ENCODE peak calls at places on chromosomes 12 and 14, in six cellular contexts. One of them, this sample, is unnamed.

GRCh38 chr12:27622436-27623185 is 73.6 kb upstream of the REP15 start:
- DNase-seq in endodermal cell: no peak
- DNase-seq in neural crest cell: no peak
- DNase-seq in B cell: no peak
- DNase-seq in lower lobe of right lung: no peak
- DNase-seq in natural killer cell: no peak
- DNase-seq in this sample: no peak

GRCh38 chr12:112153181-112153899 is 28.0 kb downstream of the TRAFD1 start:
- DNase-seq in endodermal cell: peak
- DNase-seq in neural crest cell: no peak
- DNase-seq in B cell: no peak
- DNase-seq in lower lobe of right lung: no peak
- DNase-seq in natural killer cell: no peak
- DNase-seq in this sample: no peak

GRCh38 chr12:131092911-131093901 is 139.5 kb downstream of the ADGRD1 start:
- DNase-seq in endodermal cell: peak
- DNase-seq in neural crest cell: no peak
- DNase-seq in B cell: no peak
- DNase-seq in lower lobe of right lung: peak
- DNase-seq in natural killer cell: no peak
- DNase-seq in this sample: peak

GRCh38 chr12:11876301-11876700 is 194.4 kb upstream of the BCL2L14 start:
- DNase-seq in endodermal cell: no peak
- DNase-seq in neural crest cell: no peak
- DNase-seq in B cell: no peak
- DNase-seq in lower lobe of right lung: no peak
- DNase-seq in natural killer cell: no peak
- DNase-seq in this sample: no peak

GRCh38 chr12:69966839-69967238 is 141.8 kb downstream of the MYRFL start:
- DNase-seq in endodermal cell: no peak
- DNase-seq in neural crest cell: no peak
- DNase-seq in B cell: no peak
- DNase-seq in lower lobe of right lung: no peak
- DNase-seq in natural killer cell: no peak
- DNase-seq in this sample: no peak

GRCh38 chr14:77989441-77989891 is 180.7 kb upstream of the NRXN3 start:
- DNase-seq in endodermal cell: peak
- DNase-seq in neural crest cell: peak
- DNase-seq in B cell: no peak
- DNase-seq in lower lobe of right lung: no peak
- DNase-seq in natural killer cell: no peak
- DNase-seq in this sample: no peak

GRCh38 chr12:104746689-104747088 is 211.4 kb downstream of the SLC41A2 start:
- DNase-seq in endodermal cell: no peak
- DNase-seq in neural crest cell: no peak
- DNase-seq in B cell: no peak
- DNase-seq in lower lobe of right lung: no peak
- DNase-seq in natural killer cell: no peak
- DNase-seq in this sample: no peak

GRCh38 chr14:34843011-34843554 is 32.1 kb downstream of the BAZ1A start:
- DNase-seq in endodermal cell: peak
- DNase-seq in neural crest cell: no peak
- DNase-seq in B cell: no peak
- DNase-seq in lower lobe of right lung: no peak
- DNase-seq in natural killer cell: no peak
- DNase-seq in this sample: no peak

GRCh38 chr12:63816031-63816430 is 28.5 kb upstream of the SRGAP1 start:
- DNase-seq in endodermal cell: no peak
- DNase-seq in neural crest cell: no peak
- DNase-seq in B cell: no peak
- DNase-seq in lower lobe of right lung: no peak
- DNase-seq in natural killer cell: no peak
- DNase-seq in this sample: no peak

GRCh38 chr12:106317406-106318082 is 15.0 kb downstream of the TCP11L2 start:
- DNase-seq in endodermal cell: no peak
- DNase-seq in neural crest cell: no peak
- DNase-seq in B cell: no peak
- DNase-seq in lower lobe of right lung: no peak
- DNase-seq in natural killer cell: no peak
- DNase-seq in this sample: no peak

GRCh38 chr14:20144820-20145219 is 6.2 kb downstream of the OR4N5 start:
- DNase-seq in endodermal cell: no peak
- DNase-seq in neural crest cell: no peak
- DNase-seq in B cell: no peak
- DNase-seq in lower lobe of right lung: no peak
- DNase-seq in natural killer cell: no peak
- DNase-seq in this sample: no peak

GRCh38 chr14:99344051-99344450 is 72.1 kb upstream of the BCL11B start:
- DNase-seq in endodermal cell: no peak
- DNase-seq in neural crest cell: no peak
- DNase-seq in B cell: no peak
- DNase-seq in lower lobe of right lung: no peak
- DNase-seq in natural killer cell: no peak
- DNase-seq in this sample: no peak

GRCh38 chr12:64400041-64400440 is 4.2 kb upstream of the XPOT start:
- DNase-seq in endodermal cell: no peak
- DNase-seq in neural crest cell: no peak
- DNase-seq in B cell: no peak
- DNase-seq in lower lobe of right lung: no peak
- DNase-seq in natural killer cell: no peak
- DNase-seq in this sample: no peak

GRCh38 chr14:103597623-103598372 is 31.2 kb upstream of the KLC1 start:
- DNase-seq in endodermal cell: no peak
- DNase-seq in neural crest cell: no peak
- DNase-seq in B cell: no peak
- DNase-seq in lower lobe of right lung: no peak
- DNase-seq in natural killer cell: no peak
- DNase-seq in this sample: no peak

GRCh38 chr14:89327771-89328212 is 89.2 kb downstream of the FOXN3 start:
- DNase-seq in endodermal cell: no peak
- DNase-seq in neural crest cell: no peak
- DNase-seq in B cell: no peak
- DNase-seq in lower lobe of right lung: no peak
- DNase-seq in natural killer cell: no peak
- DNase-seq in this sample: no peak

GRCh38 chr12:12975322-12976077 is 23.5 kb upstream of the GPRC5D start:
- DNase-seq in endodermal cell: peak
- DNase-seq in neural crest cell: no peak
- DNase-seq in B cell: no peak
- DNase-seq in lower lobe of right lung: no peak
- DNase-seq in natural killer cell: no peak
- DNase-seq in this sample: no peak

GRCh38 chr12:53103860-53104305 is 597 bp downstream of the SOAT2 start:
- DNase-seq in endodermal cell: peak
- DNase-seq in neural crest cell: no peak
- DNase-seq in B cell: no peak
- DNase-seq in lower lobe of right lung: no peak
- DNase-seq in natural killer cell: no peak
- DNase-seq in this sample: peak

GRCh38 chr12:100461330-100461973 is 12.2 kb upstream of the NR1H4 start:
- DNase-seq in endodermal cell: no peak
- DNase-seq in neural crest cell: no peak
- DNase-seq in B cell: no peak
- DNase-seq in lower lobe of right lung: no peak
- DNase-seq in natural killer cell: no peak
- DNase-seq in this sample: no peak

GRCh38 chr12:67940780-67941243 is 48.4 kb upstream of the IFNG-AS1 start:
- DNase-seq in endodermal cell: peak
- DNase-seq in neural crest cell: no peak
- DNase-seq in B cell: no peak
- DNase-seq in lower lobe of right lung: no peak
- DNase-seq in natural killer cell: no peak
- DNase-seq in this sample: no peak

GRCh38 chr12:121519227-121519626 is 61.6 kb downstream of the KDM2B start:
- DNase-seq in endodermal cell: no peak
- DNase-seq in neural crest cell: no peak
- DNase-seq in B cell: no peak
- DNase-seq in lower lobe of right lung: no peak
- DNase-seq in natural killer cell: no peak
- DNase-seq in this sample: no peak

GRCh38 chr14:72439707-72440106 is 454.2 kb downstream of the DPF3 start:
- DNase-seq in endodermal cell: no peak
- DNase-seq in neural crest cell: no peak
- DNase-seq in B cell: no peak
- DNase-seq in lower lobe of right lung: no peak
- DNase-seq in natural killer cell: no peak
- DNase-seq in this sample: no peak

GRCh38 chr14:89123851-89124250 is 293.2 kb downstream of the FOXN3 start:
- DNase-seq in endodermal cell: no peak
- DNase-seq in neural crest cell: no peak
- DNase-seq in B cell: no peak
- DNase-seq in lower lobe of right lung: no peak
- DNase-seq in natural killer cell: no peak
- DNase-seq in this sample: no peak

GRCh38 chr14:101228949-101229541 is 325.5 kb upstream of the RTL1 start:
- DNase-seq in endodermal cell: peak
- DNase-seq in neural crest cell: no peak
- DNase-seq in B cell: peak
- DNase-seq in lower lobe of right lung: no peak
- DNase-seq in natural killer cell: no peak
- DNase-seq in this sample: no peak

GRCh38 chr12:62711626-62712305 is 223.2 kb downstream of the PPM1H start:
- DNase-seq in endodermal cell: no peak
- DNase-seq in neural crest cell: peak
- DNase-seq in B cell: no peak
- DNase-seq in lower lobe of right lung: no peak
- DNase-seq in natural killer cell: no peak
- DNase-seq in this sample: no peak

GRCh38 chr12:52236386-52237050 is 3.5 kb downstream of the KRT7 start:
- DNase-seq in endodermal cell: no peak
- DNase-seq in neural crest cell: no peak
- DNase-seq in B cell: peak
- DNase-seq in lower lobe of right lung: no peak
- DNase-seq in natural killer cell: no peak
- DNase-seq in this sample: no peak

GRCh38 chr14:69667938-69668336 is 56.5 kb downstream of the SUSD6 start:
- DNase-seq in endodermal cell: no peak
- DNase-seq in neural crest cell: no peak
- DNase-seq in B cell: peak
- DNase-seq in lower lobe of right lung: no peak
- DNase-seq in natural killer cell: no peak
- DNase-seq in this sample: no peak

GRCh38 chr14:104821229-104821945 is 20.5 kb downstream of the ZBTB42 start:
- DNase-seq in endodermal cell: no peak
- DNase-seq in neural crest cell: no peak
- DNase-seq in B cell: no peak
- DNase-seq in lower lobe of right lung: no peak
- DNase-seq in natural killer cell: no peak
- DNase-seq in this sample: no peak

GRCh38 chr14:104821971-104822608 is 21.2 kb downstream of the ZBTB42 start:
- DNase-seq in endodermal cell: peak
- DNase-seq in neural crest cell: no peak
- DNase-seq in B cell: no peak
- DNase-seq in lower lobe of right lung: no peak
- DNase-seq in natural killer cell: no peak
- DNase-seq in this sample: no peak

GRCh38 chr14:104819361-104819771 is 18.5 kb downstream of the ZBTB42 start:
- DNase-seq in endodermal cell: peak
- DNase-seq in neural crest cell: no peak
- DNase-seq in B cell: no peak
- DNase-seq in lower lobe of right lung: no peak
- DNase-seq in natural killer cell: no peak
- DNase-seq in this sample: no peak

GRCh38 chr14:104818714-104819161 is 17.8 kb downstream of the ZBTB42 start:
- DNase-seq in endodermal cell: peak
- DNase-seq in neural crest cell: no peak
- DNase-seq in B cell: no peak
- DNase-seq in lower lobe of right lung: no peak
- DNase-seq in natural killer cell: no peak
- DNase-seq in this sample: no peak

DNA sequence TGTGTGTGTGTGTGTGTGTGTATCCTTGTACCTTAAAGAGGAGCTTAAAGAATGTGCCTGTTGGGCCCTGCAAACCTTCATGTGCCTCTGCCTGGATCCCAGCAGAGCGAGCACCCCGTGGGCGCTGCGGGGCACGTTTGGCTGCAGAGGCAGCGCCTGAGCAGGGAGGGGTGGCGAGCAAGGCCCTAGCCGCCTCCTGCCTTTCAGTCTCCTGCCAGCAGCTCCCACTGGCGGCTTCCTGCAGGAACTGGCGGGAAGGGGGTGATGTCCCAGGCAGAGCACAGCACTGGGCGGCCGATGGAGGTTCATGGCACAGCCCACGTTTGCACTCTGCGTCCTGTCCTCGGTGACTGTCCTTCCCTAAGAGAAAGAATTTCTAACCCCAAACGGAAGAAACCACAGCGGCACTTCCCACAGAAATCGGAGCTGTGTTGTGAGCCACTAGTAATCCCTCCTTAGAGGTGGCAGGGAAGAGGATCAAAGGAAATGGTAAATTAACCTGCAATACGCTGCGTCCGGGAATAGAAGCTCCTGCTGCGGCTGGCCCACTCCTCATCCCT is 19.8 kb downstream of the ZBTB42 start:
- DNase-seq in endodermal cell: peak
- DNase-seq in neural crest cell: peak
- DNase-seq in B cell: no peak
- DNase-seq in lower lobe of right lung: peak
- DNase-seq in natural killer cell: no peak
- DNase-seq in this sample: no peak
- TF ChIP-seq CTCF in endodermal cell: peak
- TF ChIP-seq CTCF in neural crest cell: peak
- TF ChIP-seq CTCF in B cell: no peak
- TF ChIP-seq CTCF in lower lobe of right lung: peak
- TF ChIP-seq CTCF in natural killer cell: no peak
- TF ChIP-seq CTCF in this sample: no peak

DNA sequence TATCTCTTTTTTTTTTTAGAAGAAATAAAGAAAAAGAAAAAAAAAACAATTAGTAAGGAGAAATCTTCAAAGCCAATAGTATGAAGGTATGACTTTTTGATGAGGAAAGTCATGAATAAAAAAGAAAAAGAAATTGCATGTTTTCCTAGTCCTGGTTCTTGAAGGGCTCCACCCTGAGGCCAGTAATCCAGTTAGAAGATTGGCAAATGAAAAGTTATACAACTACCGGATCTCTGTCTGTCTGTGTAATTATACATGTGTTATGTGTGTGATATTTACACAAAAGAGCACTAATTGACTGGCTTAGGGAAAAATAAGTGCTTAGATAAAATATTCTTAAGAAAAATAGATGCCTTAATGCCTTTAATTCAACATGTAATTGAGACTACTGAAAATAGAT is 28.4 kb downstream of the SDR9C7 start:
- DNase-seq in endodermal cell: no peak
- DNase-seq in neural crest cell: no peak
- DNase-seq in B cell: no peak
- DNase-seq in lower lobe of right lung: no peak
- DNase-seq in natural killer cell: no peak
- DNase-seq in this sample: no peak
- TF ChIP-seq CTCF in endodermal cell: no peak
- TF ChIP-seq CTCF in neural crest cell: no peak
- TF ChIP-seq CTCF in B cell: no peak
- TF ChIP-seq CTCF in lower lobe of right lung: no peak
- TF ChIP-seq CTCF in natural killer cell: no peak
- TF ChIP-seq CTCF in this sample: no peak

GRCh38 chr12:3456809-3457208 is 34.2 kb upstream of the PRMT8 start:
- DNase-seq in endodermal cell: peak
- DNase-seq in neural crest cell: peak
- DNase-seq in B cell: no peak
- DNase-seq in lower lobe of right lung: no peak
- DNase-seq in natural killer cell: no peak
- DNase-seq in this sample: no peak
- TF ChIP-seq CTCF in endodermal cell: peak
- TF ChIP-seq CTCF in neural crest cell: peak
- TF ChIP-seq CTCF in B cell: no peak
- TF ChIP-seq CTCF in lower lobe of right lung: no peak
- TF ChIP-seq CTCF in natural killer cell: no peak
- TF ChIP-seq CTCF in this sample: no peak

GRCh38 chr14:32244404-32244803 is 41.3 kb upstream of the RNU6-8 start:
- DNase-seq in endodermal cell: no peak
- DNase-seq in neural crest cell: no peak
- DNase-seq in B cell: no peak
- DNase-seq in lower lobe of right lung: no peak
- DNase-seq in natural killer cell: no peak
- DNase-seq in this sample: no peak
- TF ChIP-seq CTCF in endodermal cell: peak
- TF ChIP-seq CTCF in neural crest cell: no peak
- TF ChIP-seq CTCF in B cell: no peak
- TF ChIP-seq CTCF in lower lobe of right lung: no peak
- TF ChIP-seq CTCF in natural killer cell: no peak
- TF ChIP-seq CTCF in this sample: no peak

This sample was measured in CD14-positive monocyte.